ENCODE peak calls at places on chromosomes 12 and 14, in eight cellular contexts. M, W, N, A, I, H, E and V are unnamed samples. For H3K4me1, the result is how much of the 10 kb centered on the place peaks cover.

GRCh38 chr12:11731455-11731854 is 82.0 kb downstream of the ETV6 start:
- DNase-seq in M (no peak), W (peak), N (peak), A (no peak), I (peak), H (no peak), E (no peak), V (no peak)

GRCh38 chr12:26940820-26941219 is 2.5 kb downstream of the FGFR1OP2 start:
- DNase-seq in M (no peak), W (peak), N (no peak), A (no peak), I (peak), H (no peak), E (no peak), V (no peak)

GRCh38 chr14:34650786-34651584 is 21.0 kb upstream of the SNX6 start:
- DNase-seq in M (peak), W (peak), N (peak), A (no peak), I (peak), H (peak), E (no peak), V (no peak)

GRCh38 chr12:14999421-15000047 is 26.7 kb downstream of the PDE6H start:
- DNase-seq in M (no peak), W (no peak), N (peak), A (no peak), I (peak), H (peak), E (no peak), V (no peak)

GRCh38 chr14:24443053-24443683 is 592 bp upstream of the SDR39U1 start:
- DNase-seq in M (no peak), W (no peak), N (no peak), A (no peak), I (peak), H (no peak), E (no peak), V (no peak)

GRCh38 chr12:80116735-80117134 is 17.4 kb downstream of the OTOGL start:
- DNase-seq in M (no peak), W (no peak), N (peak), A (no peak), I (no peak), H (no peak), E (no peak), V (no peak)

GRCh38 chr12:13196302-13196921 is at the start of gene EMP1:
- DNase-seq in M (peak), W (peak), N (peak), A (no peak), I (peak), H (peak), E (peak), V (peak)

GRCh38 chr12:59636945-59637656 is 41.3 kb downstream of the SLC16A7 start:
- DNase-seq in M (no peak), W (no peak), N (no peak), A (no peak), I (no peak), H (no peak), E (no peak), V (no peak)

GRCh38 chr12:133236556-133236955 is 879 bp upstream of the ANHX start:
- DNase-seq in M (no peak), W (no peak), N (no peak), A (no peak), I (no peak), H (no peak), E (no peak), V (no peak)

GRCh38 chr14:96162741-96163140 is 41.9 kb upstream of the BDKRB2 start:
- DNase-seq in M (no peak), W (peak), N (no peak), A (no peak), I (peak), H (no peak), E (no peak), V (no peak)

GRCh38 chr12:124767075-124767821 is 96.4 kb downstream of the SCARB1 start:
- DNase-seq in M (peak), W (peak), N (peak), A (peak), I (peak), H (peak), E (peak), V (no peak)

GRCh38 chr12:6330999-6331714 is 10.7 kb downstream of the TNFRSF1A start:
- DNase-seq in M (no peak), W (no peak), N (no peak), A (no peak), I (no peak), H (no peak), E (no peak), V (no peak)

GRCh38 chr14:99548285-99548684 is 55.7 kb downstream of the CCDC85C start:
- DNase-seq in M (no peak), W (no peak), N (no peak), A (no peak), I (no peak), H (no peak), E (no peak), V (no peak)

GRCh38 chr12:58364389-58365086 is 423.2 kb downstream of the ATP23 start:
- DNase-seq in M (no peak), W (peak), N (peak), A (no peak), I (peak), H (peak), E (no peak), V (no peak)

GRCh38 chr12:81078469-81079196 is 754 bp downstream of the ACSS3 start:
- DNase-seq in M (peak), W (peak), N (no peak), A (no peak), I (peak), H (no peak), E (no peak), V (peak)

GRCh38 chr12:65156366-65156831 is 13.0 kb upstream of the LEMD3 start:
- DNase-seq in M (no peak), W (peak), N (no peak), A (no peak), I (peak), H (no peak), E (no peak), V (no peak)

GRCh38 chr12:53978477-53979356 is 4.0 kb upstream of the HOTAIR start:
- DNase-seq in M (no peak), W (no peak), N (peak), A (no peak), I (no peak), H (no peak), E (peak), V (no peak)

GRCh38 chr12:120500577-120500976 is 4.7 kb downstream of the DYNLL1 start:
- DNase-seq in M (no peak), W (peak), N (no peak), A (no peak), I (peak), H (no peak), E (no peak), V (no peak)
- H3K27ac ChIP-seq in M (no peak), W (no peak), N (no peak), A (no peak), I (no peak), H (no peak), E (no peak), V (no peak)

GRCh38 chr14:77584809-77585208 is 31.6 kb downstream of the SPTLC2 start:
- DNase-seq in M (no peak), W (no peak), N (no peak), A (no peak), I (no peak), H (no peak), E (no peak), V (no peak)
- H3K4me1 ChIP-seq in M (under half), W (under half), N (under half), A (under half), I (under half), H (under half), E (under half), V (under half)

GRCh38 chr12:107504503-107504885 is 181.1 kb upstream of the PWP1 start:
- DNase-seq in M (no peak), W (no peak), N (no peak), A (no peak), I (no peak), H (no peak), E (no peak), V (no peak)

GRCh38 chr12:107503851-107504502 is 181.6 kb upstream of the PWP1 start:
- DNase-seq in M (no peak), W (no peak), N (no peak), A (no peak), I (no peak), H (no peak), E (no peak), V (no peak)

GRCh38 chr12:107501681-107502080 is 183.9 kb upstream of the PWP1 start:
- DNase-seq in M (no peak), W (no peak), N (no peak), A (no peak), I (no peak), H (no peak), E (no peak), V (no peak)

GRCh38 chr12:107500310-107500709 is 185.3 kb upstream of the PWP1 start:
- DNase-seq in M (no peak), W (no peak), N (no peak), A (no peak), I (no peak), H (no peak), E (no peak), V (no peak)

DNA sequence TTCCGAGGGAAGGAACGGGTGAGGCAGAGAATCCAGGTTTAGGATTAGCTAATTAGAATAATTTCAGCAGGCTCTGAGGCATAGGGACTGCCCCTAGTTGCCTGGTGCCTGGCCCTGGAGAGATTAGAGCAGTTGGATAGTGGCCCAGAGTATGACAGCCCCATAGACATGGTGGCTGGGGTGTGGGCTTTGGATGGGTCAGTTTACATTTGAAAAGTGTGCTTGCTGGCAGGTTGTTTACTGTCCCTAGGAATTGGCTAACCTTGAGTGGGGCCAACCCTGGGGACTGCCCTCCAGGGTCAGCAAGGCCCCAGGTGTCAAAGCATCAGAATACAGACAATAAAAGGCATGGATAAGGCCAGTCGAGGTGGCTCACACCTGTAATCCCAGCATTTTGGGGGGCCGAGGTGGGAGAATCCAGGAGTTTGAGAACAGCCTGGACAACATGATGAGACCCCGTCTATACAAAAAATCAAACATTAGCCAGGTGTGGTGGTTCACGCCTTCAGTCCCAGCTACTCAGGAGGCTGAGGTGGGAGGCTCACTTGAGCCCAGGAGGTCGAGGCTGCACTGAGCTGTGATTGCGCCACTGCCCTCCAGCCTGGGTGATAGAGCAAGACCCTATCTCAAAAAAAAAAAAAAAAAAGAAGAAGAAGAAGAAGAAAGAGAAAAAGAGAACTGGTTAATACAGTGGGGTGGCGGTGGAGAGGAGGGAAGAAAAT is 182.3 kb upstream of the PWP1 start:
- DNase-seq in M (no peak), W (no peak), N (no peak), A (no peak), I (no peak), H (no peak), E (no peak), V (no peak)
- H3K4me3 ChIP-seq in M (no peak), W (no peak), N (no peak), A (no peak), I (no peak), H (no peak), E (no peak), V (no peak)

GRCh38 chr12:3294481-3294911 is 196.5 kb upstream of the PRMT8 start:
- DNase-seq in M (no peak), W (no peak), N (no peak), A (no peak), I (no peak), H (no peak), E (peak), V (no peak)

GRCh38 chr12:3295225-3295624 is 195.8 kb upstream of the PRMT8 start:
- DNase-seq in M (no peak), W (no peak), N (no peak), A (no peak), I (no peak), H (no peak), E (no peak), V (no peak)

GRCh38 chr12:3296409-3296701 is 194.6 kb upstream of the PRMT8 start:
- DNase-seq in M (no peak), W (no peak), N (no peak), A (no peak), I (no peak), H (no peak), E (no peak), V (no peak)

GRCh38 chr12:3293446-3294161 is 197.4 kb upstream of the PRMT8 start:
- DNase-seq in M (no peak), W (peak), N (peak), A (no peak), I (peak), H (no peak), E (no peak), V (no peak)

DNA sequence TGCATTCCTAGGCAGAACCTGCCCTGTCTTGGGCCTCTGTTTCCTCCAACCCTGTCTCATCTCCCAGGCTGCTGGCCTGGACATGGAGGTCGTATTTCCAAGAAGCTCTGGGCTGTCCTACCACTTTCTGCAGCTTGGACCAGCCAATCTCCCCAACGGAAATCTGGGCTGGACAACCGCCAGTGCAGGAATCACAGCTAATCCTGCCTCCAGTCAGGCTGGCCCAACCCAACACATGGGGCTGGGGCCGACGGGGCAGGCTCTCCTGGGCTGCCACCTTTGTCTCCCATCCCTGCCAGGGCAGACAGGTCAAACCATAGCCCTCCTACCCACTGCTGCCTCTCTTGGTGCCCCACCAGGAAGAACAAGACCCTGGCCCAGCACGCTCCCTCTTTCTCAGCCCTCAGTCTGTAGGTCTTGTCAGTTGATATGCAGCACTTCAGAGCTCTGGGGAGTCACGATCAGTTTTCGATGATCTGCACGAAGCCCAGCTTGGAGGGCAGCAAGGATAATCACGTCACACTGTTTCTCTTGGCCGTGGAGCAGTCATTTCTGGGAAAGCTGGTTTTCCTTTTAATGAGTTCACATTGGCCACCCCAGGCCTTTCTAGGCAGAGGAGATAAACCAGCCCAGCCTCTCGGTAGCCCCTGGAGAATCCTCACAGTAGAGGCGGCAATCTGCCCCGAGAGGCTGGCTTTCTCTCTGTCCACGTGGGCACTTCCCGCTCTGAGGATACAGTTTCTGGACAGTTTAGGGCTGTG is 195.2 kb upstream of the PRMT8 start:
- DNase-seq in M (peak), W (peak), N (no peak), A (no peak), I (peak), H (no peak), E (peak), V (no peak)
- H3K27ac ChIP-seq in M (no peak), W (no peak), N (no peak), A (no peak), I (no peak), H (no peak), E (no peak), V (peak)

DNA sequence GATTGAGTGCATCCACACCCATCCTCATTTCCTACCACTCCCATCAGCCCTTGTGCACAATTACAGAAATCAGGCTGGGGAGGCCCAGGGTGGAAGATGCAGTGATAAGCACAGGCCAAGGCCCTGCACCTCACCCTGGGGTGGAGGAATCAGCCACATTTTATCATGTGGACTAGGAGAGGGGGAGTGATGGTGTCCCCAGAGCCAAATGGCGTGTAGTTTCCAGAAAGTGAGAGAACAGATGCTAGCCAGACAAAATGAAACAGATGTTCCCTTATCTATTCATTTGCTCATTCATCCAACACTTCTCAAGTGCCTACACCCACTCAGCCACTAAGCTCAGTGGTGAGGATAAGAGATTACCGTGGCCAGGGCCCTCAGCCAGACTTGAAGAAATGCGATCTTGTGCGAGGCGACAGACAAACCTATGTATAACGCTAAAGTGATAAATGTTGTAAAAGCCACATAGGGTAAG is 93.6 kb downstream of the STAB2 start:
- DNase-seq in M (peak), W (peak), N (no peak), A (no peak), I (peak), H (no peak), E (no peak), V (no peak)
- H3K4me1 ChIP-seq in M (under half), W (under half), N (under half), A (under half), I (under half), H (under half), E (under half), V (under half)